ENCODE peak calls at places on chromosomes 5 and 9, in seven cellular contexts. J is choroid plexus epithelial cell, I is hepatocyte, R is GM23338, X is ascending aorta, L is tibial nerve, Y is Peyer's patch. S is an unnamed sample.

GRCh38 chr9:119836036-119836435 is 466.8 kb upstream of the BRINP1 start:
- DNase-seq in J (no peak), R (peak), Y (no peak), I (no peak), X (no peak), L (no peak), S (no peak)

GRCh38 chr9:127627494-127627855 is 15.4 kb downstream of the STXBP1 start:
- DNase-seq in Y (no peak), I (no peak), R (no peak), X (no peak), L (no peak), J (no peak), S (no peak)

GRCh38 chr9:91664669-91665068 is 241.0 kb upstream of the NFIL3 start:
- DNase-seq in R (no peak), L (no peak), J (no peak), Y (no peak), X (no peak), I (no peak), S (no peak)

GRCh38 chr9:35070823-35071813 is 1.3 kb downstream of the VCP start:
- DNase-seq in I (no peak), Y (no peak), X (no peak), R (no peak), J (peak), L (no peak), S (peak)

GRCh38 chr5:65721050-65721774 is 697 bp downstream of the SGTB start:
- DNase-seq in J (peak), I (peak), R (peak), L (peak), Y (peak), X (peak), S (peak)

GRCh38 chr5:137753227-137753985 is 757 bp downstream of the HNRNPA0 start:
- DNase-seq in L (peak), X (peak), R (no peak), J (peak), Y (peak), I (peak), S (peak)

GRCh38 chr5:21783079-21783478 is 1070.1 kb downstream of the CDH12 start:
- DNase-seq in L (no peak), I (no peak), J (no peak), Y (no peak), R (no peak), X (no peak), S (no peak)

GRCh38 chr5:8557728-8558127 is 688.8 kb downstream of the MTRR start:
- DNase-seq in L (no peak), J (no peak), Y (no peak), R (no peak), X (no peak), I (no peak), S (no peak)

GRCh38 chr9:123561055-123561454 is 205.1 kb downstream of the CRB2 start:
- DNase-seq in X (no peak), Y (no peak), I (no peak), R (peak), J (no peak), L (no peak), S (no peak)

GRCh38 chr5:943874-944620 is 51.4 kb downstream of the TRIP13 start:
- DNase-seq in I (no peak), J (no peak), Y (no peak), X (no peak), L (no peak), R (no peak), S (no peak)

GRCh38 chr5:177132504-177133118 is 962 bp upstream of the NSD1 start:
- DNase-seq in L (no peak), I (peak), X (no peak), J (peak), R (peak), Y (peak), S (peak)

GRCh38 chr9:123451011-123451410 is 95.0 kb downstream of the CRB2 start:
- DNase-seq in Y (no peak), L (no peak), I (no peak), R (no peak), X (peak), J (no peak), S (no peak)

GRCh38 chr5:150640311-150641005 is at the start of gene SYNPO:
- DNase-seq in R (no peak), L (peak), I (peak), Y (peak), X (peak), J (peak), S (peak)

GRCh38 chr9:81535542-81536241 is 153.7 kb downstream of the TLE1 start:
- DNase-seq in X (no peak), L (no peak), I (peak), R (no peak), J (peak), Y (no peak), S (no peak)

GRCh38 chr9:131518553-131518952 is 12.5 kb downstream of the UCK1 start:
- DNase-seq in X (peak), Y (no peak), R (no peak), I (no peak), L (no peak), J (no peak), S (no peak)

GRCh38 chr5:142952236-142952635 is 182.1 kb downstream of the ARHGAP26 start:
- DNase-seq in Y (no peak), L (no peak), J (no peak), R (no peak), X (no peak), I (no peak), S (no peak)

GRCh38 chr5:96904054-96904931 is 28.0 kb downstream of the ERAP2 start:
- DNase-seq in J (peak), X (no peak), I (no peak), Y (no peak), R (no peak), L (no peak), S (no peak)

GRCh38 chr5:135225856-135226560 is 173.0 kb downstream of the MACROH2A1 start:
- DNase-seq in L (no peak), Y (peak), J (no peak), I (no peak), X (peak), R (peak), S (no peak)

GRCh38 chr5:51860532-51861018 is 477.3 kb downstream of the ISL1 start:
- DNase-seq in X (no peak), R (no peak), I (peak), L (no peak), J (no peak), Y (no peak), S (peak)

GRCh38 chr5:173884402-173885053 is 3.6 kb upstream of the CPEB4 start:
- DNase-seq in R (no peak), L (no peak), Y (peak), I (peak), J (no peak), X (no peak), S (no peak)

GRCh38 chr5:172403191-172403794 is 51.0 kb downstream of the SH3PXD2B start:
- DNase-seq in R (peak), L (peak), J (peak), X (peak), Y (peak), I (peak), S (no peak)

GRCh38 chr9:69379250-69379982 is 54.4 kb downstream of the ENTREP1 start:
- DNase-seq in X (no peak), L (no peak), J (peak), Y (no peak), R (no peak), I (no peak), S (peak)

GRCh38 chr5:36688722-36689121 is 82.3 kb downstream of the SLC1A3 start:
- DNase-seq in X (no peak), Y (no peak), J (peak), R (peak), L (no peak), I (peak), S (peak)

GRCh38 chr5:172006378-172007152 is at the start of gene FBXW11:
- DNase-seq in R (peak), Y (peak), I (peak), J (peak), L (peak), X (peak), S (peak)

GRCh38 chr5:9698849-9699240 is 68.7 kb upstream of the TAS2R1 start:
- DNase-seq in J (no peak), L (no peak), R (no peak), I (no peak), X (no peak), Y (no peak), S (no peak)

GRCh38 chr9:111897831-111898144 is 1.2 kb downstream of the UGCG start:
- DNase-seq in I (no peak), L (no peak), Y (peak), X (no peak), J (no peak), R (no peak), S (no peak)

GRCh38 chr5:92145852-92146251 is 762.7 kb upstream of the ARRDC3 start:
- DNase-seq in I (no peak), J (no peak), R (no peak), L (no peak), X (no peak), Y (no peak), S (no peak)

GRCh38 chr5:123099514-123100151 is 10.6 kb downstream of the PRDM6 start:
- DNase-seq in R (peak), X (peak), J (no peak), L (no peak), I (peak), Y (no peak), S (peak)

GRCh38 chr5:149345892-149346222 is 558 bp downstream of the GRPEL2 start:
- DNase-seq in L (no peak), I (peak), Y (no peak), J (peak), X (no peak), R (peak), S (no peak)

GRCh38 chr5:149731617-149732400 is 1.7 kb downstream of the PPARGC1B start:
- DNase-seq in L (peak), X (peak), R (peak), Y (peak), I (peak), J (peak), S (peak)

GRCh38 chr5:95664204-95664786 is 17.7 kb downstream of the RFESD start:
- DNase-seq in R (peak), I (peak), X (no peak), Y (peak), L (no peak), J (peak), S (peak)

DNA sequence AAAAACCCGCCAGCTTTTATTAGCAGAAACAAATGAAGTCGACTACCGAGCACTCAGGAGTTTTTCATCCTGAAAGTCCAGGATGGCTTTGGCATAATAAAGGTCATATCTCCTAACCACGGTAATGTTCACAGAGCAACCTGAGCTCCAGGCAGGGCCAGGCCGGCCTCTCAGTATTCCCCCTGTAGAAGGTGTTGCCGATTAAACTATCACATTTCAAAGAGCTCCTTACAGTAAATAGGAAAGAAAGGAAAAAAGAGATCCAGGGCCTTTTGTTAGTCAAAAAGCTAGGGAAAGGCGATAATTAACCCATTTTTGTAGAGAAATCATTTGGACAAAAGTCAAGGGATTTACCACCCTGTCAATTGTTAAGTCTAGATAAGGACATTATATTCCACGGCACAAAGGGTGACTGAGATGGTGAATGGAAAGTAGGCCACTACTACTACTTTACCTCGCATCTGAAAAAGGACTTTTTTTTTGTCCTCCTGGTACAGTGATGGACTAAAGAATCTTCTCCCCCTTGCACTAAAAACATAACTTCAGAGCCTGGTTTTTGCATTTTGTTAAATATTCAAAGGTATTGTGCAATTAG is 147.7 kb downstream of the EBF1 start:
- DNase-seq in J (no peak), R (peak), I (no peak), Y (no peak), L (no peak), X (no peak), S (no peak)
- H3K4me3 ChIP-seq in J (no peak), R (peak), I (no peak), Y (no peak), L (no peak), X (no peak), S (no peak)

GRCh38 chr5:43560128-43560527 is 3.3 kb upstream of the PAIP1 start:
- DNase-seq in L (no peak), X (no peak), Y (no peak), J (peak), I (no peak), R (no peak), S (peak)

GRCh38 chr5:43556857-43557593 is at the start of gene PAIP1:
- DNase-seq in L (peak), X (peak), I (peak), Y (peak), R (peak), J (peak), S (peak)

GRCh38 chr5:43553381-43553780 is 3.5 kb downstream of the PAIP1 start:
- DNase-seq in J (peak), L (no peak), R (no peak), I (no peak), X (no peak), Y (no peak), S (peak)

GRCh38 chr5:43554497-43554896 is 2.4 kb downstream of the PAIP1 start:
- DNase-seq in I (no peak), L (no peak), Y (no peak), R (no peak), J (no peak), X (no peak), S (no peak)

DNA sequence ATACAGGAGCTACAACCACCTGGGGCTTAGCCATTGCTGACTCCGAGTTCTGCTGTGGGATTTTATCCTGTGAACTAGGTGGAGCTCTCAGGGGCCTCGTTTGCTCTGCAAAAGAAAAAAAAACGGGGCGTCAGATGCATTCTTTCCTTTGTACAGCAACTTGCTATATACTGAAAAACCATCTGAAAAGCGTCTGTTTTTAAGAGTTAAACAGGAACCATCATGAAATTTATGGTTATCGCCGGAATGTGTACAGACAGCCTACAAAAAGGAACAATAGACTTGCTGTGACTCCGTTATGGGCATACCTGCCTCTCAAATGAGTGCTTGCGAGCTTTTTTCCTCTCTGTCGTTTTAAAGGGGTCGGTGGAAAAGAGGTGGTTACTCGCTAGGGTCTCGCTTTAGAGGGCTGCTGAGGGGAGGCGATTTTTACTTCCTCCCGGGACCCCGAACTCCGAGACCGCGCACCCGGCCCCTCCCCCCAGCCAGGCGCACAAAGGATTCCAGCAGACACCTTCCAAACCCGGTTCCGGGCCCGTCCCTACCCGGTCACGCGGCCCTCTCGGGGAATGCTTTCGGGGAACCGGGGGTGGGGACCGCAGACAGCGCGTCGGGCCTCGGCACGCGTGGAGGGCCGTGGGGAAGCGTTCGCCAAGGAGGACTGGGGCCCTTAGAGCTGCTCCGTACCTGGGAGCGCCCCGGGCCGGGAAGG is 826 bp downstream of the PAIP1 start:
- DNase-seq in L (peak), R (peak), J (peak), Y (peak), I (peak), X (peak), S (peak)
- TF ChIP-seq CTCF in L (no peak), R (no peak), J (peak), Y (no peak), I (no peak), X (no peak), S (no peak)

GRCh38 chr9:73154271-73154670 is 2.6 kb downstream of the ANXA1 start:
- DNase-seq in J (no peak), Y (no peak), L (no peak), I (no peak), R (no peak), X (no peak), S (no peak)
- H3K4me3 ChIP-seq in J (peak), Y (peak), L (peak), I (no peak), R (no peak), X (peak), S (peak)

GRCh38 chr9:2465516-2465915 is 156.1 kb upstream of the VLDLR start:
- DNase-seq in J (no peak), X (no peak), R (no peak), Y (no peak), I (no peak), L (no peak), S (no peak)

GRCh38 chr9:2465921-2466460 is 155.6 kb upstream of the VLDLR start:
- DNase-seq in R (peak), X (no peak), L (no peak), J (peak), I (peak), Y (no peak), S (peak)

GRCh38 chr9:2466703-2467102 is 154.9 kb upstream of the VLDLR start:
- DNase-seq in R (no peak), X (no peak), Y (no peak), L (no peak), I (no peak), J (no peak), S (no peak)

GRCh38 chr9:2473691-2474090 is 147.9 kb upstream of the VLDLR start:
- DNase-seq in Y (no peak), X (no peak), I (no peak), J (no peak), L (no peak), R (no peak), S (no peak)

GRCh38 chr9:2469681-2470141 is 151.9 kb upstream of the VLDLR start:
- DNase-seq in I (no peak), J (peak), L (peak), Y (no peak), X (no peak), R (peak), S (no peak)
- TF ChIP-seq CTCF in I (peak), J (no peak), L (no peak), Y (no peak), X (no peak), R (peak), S (no peak)

DNA sequence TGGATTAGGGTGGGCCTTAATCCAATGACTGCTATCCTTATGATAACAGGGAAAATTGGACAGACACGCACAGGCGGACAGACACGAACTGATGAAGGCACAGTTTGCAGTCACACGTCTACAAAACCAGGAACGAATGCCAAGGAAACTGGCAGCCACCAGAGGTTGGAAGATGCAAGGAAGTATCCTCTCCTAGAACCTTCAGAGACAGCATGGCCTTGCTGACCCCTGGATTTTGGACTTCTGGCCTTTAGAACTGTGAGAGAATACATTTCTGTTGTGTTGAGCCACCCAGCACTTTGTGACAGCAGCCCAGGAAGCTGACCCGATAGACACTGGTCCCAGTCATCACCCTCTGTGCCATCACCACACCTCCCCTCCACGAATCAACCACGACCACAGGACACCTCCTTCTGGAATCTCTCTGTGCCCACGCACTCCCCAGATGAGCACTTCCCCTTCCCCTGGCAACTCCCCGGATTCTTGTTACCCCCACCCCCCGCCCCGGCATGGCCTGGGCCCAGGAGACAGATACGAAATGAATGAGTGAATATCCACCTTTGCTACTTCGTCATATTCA is 18.7 kb downstream of the GBGT1 start:
- DNase-seq in Y (peak), J (no peak), R (no peak), L (no peak), I (no peak), X (no peak), S (no peak)
- H3K4me3 ChIP-seq in Y (no peak), J (no peak), R (peak), L (no peak), I (no peak), X (peak), S (no peak)

GRCh38 chr5:160787247-160787646 is 64.8 kb downstream of the ATP10B start:
- DNase-seq in R (peak), L (no peak), I (peak), J (no peak), Y (peak), X (no peak), S (no peak)
- TF ChIP-seq CTCF in R (peak), L (peak), I (peak), J (peak), Y (no peak), X (no peak), S (no peak)